ENCODE peak calls at places on chromosome 13, in five cellular contexts. One of them, this sample, is unnamed.

GRCh38 chr13:23432589-23432988 is 913 bp downstream of the SACS start:
- DNase-seq in neural crest cell: no peak
- DNase-seq in fibroblast of mammary gland: no peak
- DNase-seq in foreskin fibroblast: no peak
- DNase-seq in mucosa of descending colon: no peak
- DNase-seq in this sample: no peak

GRCh38 chr13:105971312-105971711 is 564.1 kb downstream of the EFNB2 start:
- DNase-seq in neural crest cell: no peak
- DNase-seq in fibroblast of mammary gland: no peak
- DNase-seq in foreskin fibroblast: no peak
- DNase-seq in mucosa of descending colon: no peak
- DNase-seq in this sample: no peak

GRCh38 chr13:40476175-40476958 is 190.1 kb downstream of the FOXO1 start:
- DNase-seq in neural crest cell: no peak
- DNase-seq in fibroblast of mammary gland: peak; percentile 21
- DNase-seq in foreskin fibroblast: peak; percentile 59
- DNase-seq in mucosa of descending colon: no peak
- DNase-seq in this sample: peak; percentile 30

GRCh38 chr13:82002693-82003092 is 1661.8 kb upstream of the SPRY2 start:
- DNase-seq in neural crest cell: no peak
- DNase-seq in fibroblast of mammary gland: no peak
- DNase-seq in foreskin fibroblast: no peak
- DNase-seq in mucosa of descending colon: no peak
- DNase-seq in this sample: no peak

GRCh38 chr13:35139591-35139990 is 197.5 kb downstream of the NBEA start:
- DNase-seq in neural crest cell: no peak
- DNase-seq in fibroblast of mammary gland: peak; percentile 50
- DNase-seq in foreskin fibroblast: peak; percentile 64
- DNase-seq in mucosa of descending colon: no peak
- DNase-seq in this sample: no peak

GRCh38 chr13:63463782-63464610 is 2048.3 kb upstream of the PCDH20 start:
- DNase-seq in neural crest cell: no peak
- DNase-seq in fibroblast of mammary gland: no peak
- DNase-seq in foreskin fibroblast: no peak
- DNase-seq in mucosa of descending colon: no peak
- DNase-seq in this sample: no peak

GRCh38 chr13:109945206-109945960 is 159.0 kb upstream of the IRS2 start:
- DNase-seq in neural crest cell: no peak
- DNase-seq in fibroblast of mammary gland: peak; percentile 96
- DNase-seq in foreskin fibroblast: peak; percentile 96
- DNase-seq in mucosa of descending colon: no peak
- DNase-seq in this sample: peak; percentile 87

GRCh38 chr13:79457948-79458347 is 23.0 kb upstream of the NDFIP2 start:
- DNase-seq in neural crest cell: no peak
- DNase-seq in fibroblast of mammary gland: peak; percentile 90
- DNase-seq in foreskin fibroblast: peak; percentile 85
- DNase-seq in mucosa of descending colon: no peak
- DNase-seq in this sample: peak; percentile 89

GRCh38 chr13:75789451-75790197 is 153.5 kb downstream of the LMO7 start:
- DNase-seq in neural crest cell: no peak
- DNase-seq in fibroblast of mammary gland: no peak
- DNase-seq in foreskin fibroblast: no peak
- DNase-seq in mucosa of descending colon: no peak
- DNase-seq in this sample: no peak

GRCh38 chr13:111947876-111948275 is 119.1 kb upstream of the SOX1 start:
- DNase-seq in neural crest cell: no peak
- DNase-seq in fibroblast of mammary gland: no peak
- DNase-seq in foreskin fibroblast: no peak
- DNase-seq in mucosa of descending colon: no peak
- DNase-seq in this sample: no peak

GRCh38 chr13:112435973-112436372 is 59.8 kb downstream of the SPACA7 start:
- DNase-seq in neural crest cell: no peak
- DNase-seq in fibroblast of mammary gland: no peak
- DNase-seq in foreskin fibroblast: no peak
- DNase-seq in mucosa of descending colon: no peak
- DNase-seq in this sample: no peak

GRCh38 chr13:24306632-24307031 is 2.7 kb upstream of the C1QTNF9 start:
- DNase-seq in neural crest cell: no peak
- DNase-seq in fibroblast of mammary gland: peak; percentile 49
- DNase-seq in foreskin fibroblast: peak; percentile 58
- DNase-seq in mucosa of descending colon: no peak
- DNase-seq in this sample: peak; percentile 60

GRCh38 chr13:19618925-19619324 is 14.5 kb upstream of the MPHOSPH8 start:
- DNase-seq in neural crest cell: peak; percentile 15
- DNase-seq in fibroblast of mammary gland: peak; percentile 58
- DNase-seq in foreskin fibroblast: peak; percentile 73
- DNase-seq in mucosa of descending colon: no peak
- DNase-seq in this sample: peak; percentile 32

GRCh38 chr13:95403349-95404140 is 102.3 kb upstream of the ABCC4 start:
- DNase-seq in neural crest cell: peak; percentile 30
- DNase-seq in fibroblast of mammary gland: no peak
- DNase-seq in foreskin fibroblast: peak; percentile 12
- DNase-seq in mucosa of descending colon: no peak
- DNase-seq in this sample: no peak

GRCh38 chr13:68509734-68510621 is 1279.8 kb upstream of the PCDH9 start:
- DNase-seq in neural crest cell: no peak
- DNase-seq in fibroblast of mammary gland: no peak
- DNase-seq in foreskin fibroblast: no peak
- DNase-seq in mucosa of descending colon: no peak
- DNase-seq in this sample: no peak

GRCh38 chr13:96539791-96540190 is 449.9 kb downstream of the HS6ST3 start:
- DNase-seq in neural crest cell: no peak
- DNase-seq in fibroblast of mammary gland: no peak
- DNase-seq in foreskin fibroblast: no peak
- DNase-seq in mucosa of descending colon: no peak
- DNase-seq in this sample: no peak

GRCh38 chr13:104875008-104875762 is 1660.3 kb downstream of the EFNB2 start:
- DNase-seq in neural crest cell: no peak
- DNase-seq in fibroblast of mammary gland: no peak
- DNase-seq in foreskin fibroblast: no peak
- DNase-seq in mucosa of descending colon: no peak
- DNase-seq in this sample: no peak

GRCh38 chr13:38967446-38967845 is 23.2 kb downstream of the STOML3 start:
- DNase-seq in neural crest cell: no peak
- DNase-seq in fibroblast of mammary gland: no peak
- DNase-seq in foreskin fibroblast: peak; percentile 1
- DNase-seq in mucosa of descending colon: no peak
- DNase-seq in this sample: no peak

GRCh38 chr13:24232037-24232436 is 71.5 kb downstream of the SPATA13 start:
- DNase-seq in neural crest cell: no peak
- DNase-seq in fibroblast of mammary gland: no peak
- DNase-seq in foreskin fibroblast: no peak
- DNase-seq in mucosa of descending colon: no peak
- DNase-seq in this sample: no peak

GRCh38 chr13:71659427-71659826 is 207.6 kb downstream of the DACH1 start:
- DNase-seq in neural crest cell: no peak
- DNase-seq in fibroblast of mammary gland: no peak
- DNase-seq in foreskin fibroblast: no peak
- DNase-seq in mucosa of descending colon: no peak
- DNase-seq in this sample: no peak

GRCh38 chr13:71408416-71408815 is 458.6 kb downstream of the DACH1 start:
- DNase-seq in neural crest cell: no peak
- DNase-seq in fibroblast of mammary gland: no peak
- DNase-seq in foreskin fibroblast: no peak
- DNase-seq in mucosa of descending colon: no peak
- DNase-seq in this sample: no peak

GRCh38 chr13:39306639-39307589 is 268.7 kb downstream of the NHLRC3 start:
- DNase-seq in neural crest cell: no peak
- DNase-seq in fibroblast of mammary gland: no peak
- DNase-seq in foreskin fibroblast: no peak
- DNase-seq in mucosa of descending colon: no peak
- DNase-seq in this sample: no peak

GRCh38 chr13:89520468-89520867 is 1827.0 kb upstream of the MIR17HG start:
- DNase-seq in neural crest cell: no peak
- DNase-seq in fibroblast of mammary gland: no peak
- DNase-seq in foreskin fibroblast: no peak
- DNase-seq in mucosa of descending colon: no peak
- DNase-seq in this sample: no peak

GRCh38 chr13:99892189-99892588 is 79.4 kb downstream of the ZIC5 start:
- DNase-seq in neural crest cell: no peak
- DNase-seq in fibroblast of mammary gland: no peak
- DNase-seq in foreskin fibroblast: no peak
- DNase-seq in mucosa of descending colon: no peak
- DNase-seq in this sample: no peak

GRCh38 chr13:24365191-24365590 is 55.8 kb downstream of the C1QTNF9 start:
- DNase-seq in neural crest cell: no peak
- DNase-seq in fibroblast of mammary gland: no peak
- DNase-seq in foreskin fibroblast: no peak
- DNase-seq in mucosa of descending colon: no peak
- DNase-seq in this sample: no peak

GRCh38 chr13:42548731-42549554 is 25.0 kb upstream of the TNFSF11 start:
- DNase-seq in neural crest cell: no peak
- DNase-seq in fibroblast of mammary gland: peak; percentile 33
- DNase-seq in foreskin fibroblast: no peak
- DNase-seq in mucosa of descending colon: peak; percentile 31
- DNase-seq in this sample: no peak

GRCh38 chr13:40644838-40645620 is 21.4 kb downstream of the FOXO1 start:
- DNase-seq in neural crest cell: no peak
- DNase-seq in fibroblast of mammary gland: no peak
- DNase-seq in foreskin fibroblast: no peak
- DNase-seq in mucosa of descending colon: no peak
- DNase-seq in this sample: no peak

GRCh38 chr13:41812851-41813250 is 148.1 kb downstream of the VWA8 start:
- DNase-seq in neural crest cell: no peak
- DNase-seq in fibroblast of mammary gland: no peak
- DNase-seq in foreskin fibroblast: no peak
- DNase-seq in mucosa of descending colon: no peak
- DNase-seq in this sample: no peak

GRCh38 chr13:58151452-58151851 is 519.9 kb downstream of the PCDH17 start:
- DNase-seq in neural crest cell: no peak
- DNase-seq in fibroblast of mammary gland: no peak
- DNase-seq in foreskin fibroblast: no peak
- DNase-seq in mucosa of descending colon: no peak
- DNase-seq in this sample: no peak

GRCh38 chr13:48578516-48579166 is 45.8 kb upstream of the RCBTB2 start:
- DNase-seq in neural crest cell: no peak
- DNase-seq in fibroblast of mammary gland: no peak
- DNase-seq in foreskin fibroblast: no peak
- DNase-seq in mucosa of descending colon: no peak
- DNase-seq in this sample: no peak

GRCh38 chr13:44014501-44014900 is 134.8 kb downstream of the LACC1 start:
- DNase-seq in neural crest cell: no peak
- DNase-seq in fibroblast of mammary gland: no peak
- DNase-seq in foreskin fibroblast: no peak
- DNase-seq in mucosa of descending colon: no peak
- DNase-seq in this sample: no peak

GRCh38 chr13:98261165-98261672 is 84.2 kb upstream of the RNF113B start:
- DNase-seq in neural crest cell: no peak
- DNase-seq in fibroblast of mammary gland: no peak
- DNase-seq in foreskin fibroblast: no peak
- DNase-seq in mucosa of descending colon: no peak
- DNase-seq in this sample: no peak
- TF ChIP-seq CTCF in neural crest cell: no peak
- TF ChIP-seq CTCF in fibroblast of mammary gland: no peak
- TF ChIP-seq CTCF in foreskin fibroblast: no peak
- TF ChIP-seq CTCF in mucosa of descending colon: no peak
- TF ChIP-seq CTCF in this sample: no peak

GRCh38 chr13:52849727-52850395 is 1.4 kb upstream of the PCDH8 start:
- DNase-seq in neural crest cell: no peak
- DNase-seq in fibroblast of mammary gland: no peak
- DNase-seq in foreskin fibroblast: no peak
- DNase-seq in mucosa of descending colon: no peak
- DNase-seq in this sample: no peak

GRCh38 chr13:52852444-52852843 is 4.0 kb upstream of the PCDH8 start:
- DNase-seq in neural crest cell: no peak
- DNase-seq in fibroblast of mammary gland: no peak
- DNase-seq in foreskin fibroblast: no peak
- DNase-seq in mucosa of descending colon: no peak
- DNase-seq in this sample: no peak

GRCh38 chr13:52851153-52851962 is 2.9 kb upstream of the PCDH8 start:
- DNase-seq in neural crest cell: peak; percentile 56
- DNase-seq in fibroblast of mammary gland: no peak
- DNase-seq in foreskin fibroblast: peak; percentile 51
- DNase-seq in mucosa of descending colon: peak; percentile 56
- DNase-seq in this sample: no peak

GRCh38 chr13:52848455-52849190 is at the start of gene PCDH8:
- DNase-seq in neural crest cell: peak; percentile 91
- DNase-seq in fibroblast of mammary gland: no peak
- DNase-seq in foreskin fibroblast: no peak
- DNase-seq in mucosa of descending colon: no peak
- DNase-seq in this sample: no peak

DNA sequence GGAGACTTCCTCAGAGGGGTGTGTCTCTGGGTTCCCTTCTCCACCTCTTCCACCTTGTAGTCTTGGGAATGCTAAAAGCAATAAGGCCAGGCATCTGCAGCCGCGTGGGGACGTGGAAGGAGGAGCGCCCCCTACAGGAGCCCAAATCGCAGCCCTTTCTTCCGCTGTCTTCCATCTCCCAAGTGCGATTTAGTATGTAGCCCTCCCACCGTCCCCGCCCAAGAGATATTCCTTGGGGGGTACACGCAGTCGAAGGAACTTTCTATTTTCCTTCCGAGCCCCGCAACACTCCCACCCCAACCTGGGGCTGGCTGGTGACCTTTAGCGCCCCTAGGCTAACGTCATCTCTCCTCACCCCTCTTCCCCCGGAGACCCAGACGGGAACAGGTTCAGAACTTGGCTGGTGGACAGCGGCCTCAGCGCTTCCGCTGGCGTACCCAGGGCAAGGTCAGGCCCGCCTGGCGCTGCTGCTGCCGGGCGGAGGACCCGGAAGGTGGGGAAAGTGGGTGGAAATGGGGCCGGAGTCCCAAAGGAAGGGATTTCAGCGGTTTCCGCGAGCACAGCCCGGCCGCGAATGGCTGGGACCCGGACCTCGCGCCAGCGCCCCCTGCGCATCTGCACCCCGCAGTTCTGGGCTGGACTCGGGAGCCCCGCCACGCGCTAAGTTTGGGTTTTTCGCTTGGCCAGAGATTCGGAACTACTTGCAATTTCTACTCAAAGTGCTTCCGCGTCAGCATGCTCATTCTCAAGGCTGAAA is 2.1 kb upstream of the PCDH8 start:
- DNase-seq in neural crest cell: peak; percentile 82
- DNase-seq in fibroblast of mammary gland: peak; percentile 34
- DNase-seq in foreskin fibroblast: peak; percentile 68
- DNase-seq in mucosa of descending colon: peak; percentile 82
- DNase-seq in this sample: no peak
- TF ChIP-seq CTCF in neural crest cell: peak; percentile 55
- TF ChIP-seq CTCF in fibroblast of mammary gland: no peak
- TF ChIP-seq CTCF in foreskin fibroblast: no peak
- TF ChIP-seq CTCF in mucosa of descending colon: no peak
- TF ChIP-seq CTCF in this sample: peak; percentile 32

GRCh38 chr13:52809310-52809769 is 39.1 kb downstream of the PCDH8 start:
- DNase-seq in neural crest cell: peak; percentile 73
- DNase-seq in fibroblast of mammary gland: peak; percentile 53
- DNase-seq in foreskin fibroblast: peak; percentile 8
- DNase-seq in mucosa of descending colon: peak; percentile 57
- DNase-seq in this sample: peak; percentile 78
- TF ChIP-seq CTCF in neural crest cell: peak; percentile 81
- TF ChIP-seq CTCF in fibroblast of mammary gland: peak; percentile 37
- TF ChIP-seq CTCF in foreskin fibroblast: no peak
- TF ChIP-seq CTCF in mucosa of descending colon: peak; percentile 27
- TF ChIP-seq CTCF in this sample: peak; percentile 78

DNA sequence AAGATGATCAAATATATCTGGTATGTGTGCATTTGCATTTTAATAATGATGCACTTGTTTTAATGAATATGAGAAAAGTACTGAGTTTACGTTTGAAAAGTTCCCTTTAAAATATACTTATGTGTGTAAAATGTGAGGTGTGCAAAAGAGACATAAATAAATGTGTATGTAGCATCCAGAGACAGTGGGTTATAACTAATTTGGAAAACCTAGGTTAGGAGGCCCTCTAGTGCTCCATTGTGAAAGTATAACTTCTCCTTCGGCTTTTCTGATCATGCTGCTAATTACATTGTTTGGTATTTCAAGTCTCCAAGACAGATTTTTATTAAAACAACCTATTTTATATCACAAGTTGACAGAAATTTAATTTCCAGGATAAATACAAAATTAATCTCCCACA is 30.1 kb downstream of the SCEL start:
- DNase-seq in neural crest cell: no peak
- DNase-seq in fibroblast of mammary gland: peak; percentile 57
- DNase-seq in foreskin fibroblast: peak; percentile 58
- DNase-seq in mucosa of descending colon: no peak
- DNase-seq in this sample: peak; percentile 4
- TF ChIP-seq CTCF in neural crest cell: peak; percentile 75
- TF ChIP-seq CTCF in fibroblast of mammary gland: peak; percentile 65
- TF ChIP-seq CTCF in foreskin fibroblast: peak; percentile 35
- TF ChIP-seq CTCF in mucosa of descending colon: no peak
- TF ChIP-seq CTCF in this sample: peak; percentile 63